ENCODE peak calls at places on chromosomes 16 and 17, in eight cellular contexts. X is endodermal cell, U is tibial artery, O is transverse colon, F is heart left ventricle, C is lower leg skin, L is body of pancreas, Z is heart right ventricle. K is an unnamed sample.
A peak's percentile ranks its signal among the peaks of the same experiment; 100 is the strongest.

GRCh38 chr16:49441366-49441780 is 67.8 kb downstream of the C16orf78 start:
- DNase-seq in L (peak; percentile 34), C (peak; percentile 87), U (no peak), O (peak; percentile 76), X (peak; percentile 89), Z (peak; percentile 77), F (peak; percentile 75), K (no peak)

GRCh38 chr16:84532299-84532724 is 27.9 kb upstream of the MEAK7 start:
- DNase-seq in C (no peak), Z (peak; percentile 62), X (peak; percentile 86), U (peak; percentile 69), L (peak; percentile 35), O (peak; percentile 24), F (peak; percentile 68), K (peak; percentile 93)

GRCh38 chr16:53071748-53072301 is 17.0 kb downstream of the CHD9 start:
- DNase-seq in L (peak; percentile 26), O (peak; percentile 51), C (no peak), U (peak; percentile 54), X (no peak), F (peak; percentile 92), Z (peak; percentile 93), K (no peak)

GRCh38 chr16:85462405-85463227 is 150.5 kb upstream of the GSE1 start:
- DNase-seq in U (no peak), X (peak; percentile 74), O (no peak), Z (peak; percentile 55), C (no peak), L (peak; percentile 57), F (peak; percentile 55), K (peak; percentile 24)

GRCh38 chr16:77782694-77783093 is 5.7 kb upstream of the VAT1L start:
- DNase-seq in X (no peak), O (no peak), Z (no peak), C (no peak), L (no peak), F (no peak), U (no peak), K (peak; percentile 56)

GRCh38 chr16:84115919-84116719 is 623 bp downstream of the MBTPS1 start:
- DNase-seq in X (no peak), F (no peak), L (peak; percentile 68), Z (peak; percentile 43), C (peak; percentile 91), O (peak; percentile 62), U (no peak), K (peak; percentile 68)

GRCh38 chr17:4331614-4332013 is 34.9 kb downstream of the UBE2G1 start:
- DNase-seq in U (no peak), L (no peak), C (no peak), O (no peak), X (no peak), F (no peak), Z (no peak), K (peak; percentile 17)

GRCh38 chr17:77439382-77440013 is 298.7 kb downstream of the SEC14L1 start:
- DNase-seq in Z (no peak), L (no peak), U (no peak), F (no peak), X (no peak), C (no peak), O (no peak), K (no peak)

GRCh38 chr17:13807103-13807502 is 205.4 kb upstream of the HS3ST3A1 start:
- DNase-seq in C (no peak), U (no peak), Z (no peak), X (no peak), O (no peak), F (no peak), L (no peak), K (no peak)

GRCh38 chr16:72985148-72985882 is 62.6 kb downstream of the ZFHX3 start:
- DNase-seq in L (no peak), O (no peak), X (peak; percentile 34), C (peak; percentile 91), F (peak; percentile 60), Z (peak; percentile 71), U (peak; percentile 90), K (peak; percentile 78)

GRCh38 chr17:5282639-5283217 is 644 bp downstream of the RABEP1 start:
- DNase-seq in U (no peak), C (peak; percentile 85), Z (peak; percentile 20), X (no peak), O (peak; percentile 15), L (peak; percentile 17), F (peak; percentile 45), K (peak; percentile 29)

GRCh38 chr16:73743665-73744496 is 552.7 kb upstream of the PSMD7 start:
- DNase-seq in C (no peak), Z (no peak), F (no peak), O (no peak), L (no peak), X (peak; percentile 65), U (no peak), K (no peak)

GRCh38 chr16:53768167-53768566 is 64.2 kb downstream of the FTO start:
- DNase-seq in X (no peak), F (no peak), L (no peak), C (no peak), U (no peak), Z (no peak), O (no peak), K (peak; percentile 88)

GRCh38 chr16:86604436-86605220 is 26.3 kb downstream of the FOXL1 start:
- DNase-seq in U (no peak), F (no peak), X (no peak), C (peak; percentile 78), Z (no peak), L (no peak), O (no peak), K (no peak)

GRCh38 chr16:85202631-85203461 is 90.6 kb upstream of the CIBAR2 start:
- DNase-seq in Z (peak; percentile 85), O (peak; percentile 74), L (peak; percentile 97), U (peak; percentile 77), X (peak; percentile 85), F (peak; percentile 84), C (peak; percentile 95), K (peak; percentile 98)

GRCh38 chr17:66405836-66406679 is 103.6 kb downstream of the PRKCA start:
- DNase-seq in C (no peak), O (no peak), X (no peak), F (no peak), U (no peak), Z (no peak), L (no peak), K (no peak)

GRCh38 chr16:85539084-85539483 is 74.0 kb upstream of the GSE1 start:
- DNase-seq in F (no peak), O (no peak), X (no peak), Z (no peak), L (no peak), U (no peak), C (no peak), K (no peak)

GRCh38 chr16:85838381-85838780 is 38.9 kb downstream of the COX4I1 start:
- DNase-seq in C (no peak), U (no peak), X (no peak), F (no peak), Z (no peak), L (no peak), O (no peak), K (no peak)

GRCh38 chr17:46167267-46167666 is 26.0 kb downstream of the KANSL1 start:
- DNase-seq in X (no peak), F (no peak), O (no peak), C (no peak), U (no peak), Z (no peak), L (no peak), K (no peak)

GRCh38 chr16:3180445-3180878 is 7.5 kb upstream of the OR1F1 start:
- DNase-seq in L (no peak), U (no peak), X (peak; percentile 89), C (no peak), F (no peak), Z (no peak), O (no peak), K (no peak)

GRCh38 chr17:3558603-3559269 is 1.1 kb upstream of the TRPV3 start:
- DNase-seq in U (no peak), Z (no peak), L (no peak), X (peak; percentile 63), O (peak; percentile 85), C (no peak), F (no peak), K (peak; percentile 69)

GRCh38 chr16:11325404-11326083 is 19.7 kb upstream of the RMI2 start:
- DNase-seq in Z (no peak), L (no peak), C (no peak), O (no peak), F (no peak), X (no peak), U (no peak), K (no peak)
- H3K4me3 ChIP-seq in Z (no peak overlapping the region), L (no peak overlapping the region), C (no peak overlapping the region), O (no peak overlapping the region), F (no peak overlapping the region), X (no peak overlapping the region), U (no peak overlapping the region), K (no peak overlapping the region)

GRCh38 chr17:15092762-15093161 is 172.4 kb downstream of the PMP22 start:
- DNase-seq in L (no peak), Z (no peak), X (peak; percentile 13), F (no peak), C (no peak), U (no peak), O (no peak), K (no peak)

GRCh38 chr17:15092261-15092660 is 172.9 kb downstream of the PMP22 start:
- DNase-seq in F (peak; percentile 31), X (peak; percentile 2), U (no peak), Z (peak; percentile 29), C (no peak), L (no peak), O (no peak), K (no peak)

GRCh38 chr17:15087946-15088345 is 177.2 kb downstream of the PMP22 start:
- DNase-seq in U (no peak), O (no peak), Z (peak; percentile 77), X (peak; percentile 39), C (no peak), F (peak; percentile 72), L (no peak), K (no peak)

GRCh38 chr17:15090533-15090932 is 174.6 kb downstream of the PMP22 start:
- DNase-seq in O (no peak), Z (no peak), X (peak; percentile 6), C (no peak), L (no peak), F (no peak), U (no peak), K (no peak)

DNA sequence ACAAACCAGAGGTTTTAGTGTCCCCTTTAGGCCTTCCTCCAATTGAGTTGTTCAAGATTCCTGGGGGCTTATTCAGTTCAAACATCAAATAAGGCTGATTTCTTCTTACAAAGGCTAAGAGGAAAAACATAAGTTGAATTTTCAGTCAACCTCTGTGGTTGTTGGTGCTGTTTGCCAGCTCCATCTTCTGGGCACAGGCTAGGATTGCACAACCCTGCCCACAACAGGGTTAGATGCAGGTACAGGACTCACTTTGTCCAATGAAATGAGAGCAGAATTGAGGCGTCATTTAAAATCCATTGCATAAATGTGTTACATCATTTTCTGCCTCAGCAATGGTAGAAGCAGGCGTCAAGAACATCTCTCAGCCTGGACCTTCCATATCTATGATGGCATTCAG is 173.3 kb downstream of the PMP22 start:
- DNase-seq in X (peak; percentile 74), L (no peak), F (no peak), U (no peak), O (no peak), C (no peak), Z (no peak), K (no peak)
- TF ChIP-seq CTCF in X (peak; percentile 68), L (no peak), F (no peak), U (no peak), O (no peak), C (no peak), Z (no peak), K (no peak)

GRCh38 chr16:66936889-66937554 is 1.7 kb downstream of the CES2 start:
- DNase-seq in U (no peak), X (no peak), Z (no peak), C (no peak), O (no peak), L (no peak), F (no peak), K (no peak)
- H3K4me3 ChIP-seq in U (no peak overlapping the region), X (no peak overlapping the region), Z (peak overlapping the region; percentile 99), C (no peak overlapping the region), O (no peak overlapping the region), L (no peak overlapping the region), F (peak overlapping the region; percentile 99), K (no peak overlapping the region)

GRCh38 chr16:56029026-56029425 is 153.9 kb upstream of the CES5A start:
- DNase-seq in O (no peak), C (no peak), F (no peak), Z (no peak), X (peak; percentile 53), U (no peak), L (no peak), K (no peak)
- TF ChIP-seq CTCF in O (no peak), C (no peak), F (no peak), Z (no peak), X (peak; percentile 66), U (no peak), L (no peak), K (no peak)

K was measured in fibroblast of villous mesenchyme.